ENCODE peak calls at places on chromosome 22, in five cellular contexts. One of them, this sample, is unnamed.

GRCh38 chr22:22073769-22074561 is 91.4 kb upstream of the TOP3B start:
- DNase-seq in mucosa of gallbladder: no peak
- DNase-seq in MM.1S: no peak
- DNase-seq in HFF-Myc: no peak
- DNase-seq in psoas muscle: no peak
- DNase-seq in this sample: no peak

GRCh38 chr22:38429460-38430128 is 25.4 kb downstream of the KCNJ4 start:
- DNase-seq in psoas muscle: no peak
- DNase-seq in MM.1S: no peak
- DNase-seq in mucosa of gallbladder: no peak
- DNase-seq in HFF-Myc: no peak
- DNase-seq in this sample: peak

GRCh38 chr22:48719978-48720661 is 1107.6 kb downstream of the BRD1 start:
- DNase-seq in MM.1S: no peak
- DNase-seq in mucosa of gallbladder: no peak
- DNase-seq in psoas muscle: no peak
- DNase-seq in HFF-Myc: no peak
- DNase-seq in this sample: no peak

GRCh38 chr22:27299181-27300085 is 502.1 kb downstream of the MN1 start:
- DNase-seq in psoas muscle: no peak
- DNase-seq in mucosa of gallbladder: no peak
- DNase-seq in HFF-Myc: no peak
- DNase-seq in MM.1S: no peak
- DNase-seq in this sample: no peak

GRCh38 chr22:23576681-23577080 is 3.4 kb downstream of the IGLL1 start:
- DNase-seq in psoas muscle: no peak
- DNase-seq in mucosa of gallbladder: no peak
- DNase-seq in HFF-Myc: no peak
- DNase-seq in MM.1S: no peak
- DNase-seq in this sample: no peak

GRCh38 chr22:25930710-25931353 is 188.8 kb downstream of the MYO18B start:
- DNase-seq in psoas muscle: no peak
- DNase-seq in MM.1S: no peak
- DNase-seq in mucosa of gallbladder: no peak
- DNase-seq in HFF-Myc: no peak
- DNase-seq in this sample: no peak

GRCh38 chr22:36900880-36901279 is 12.5 kb upstream of the CSF2RB start:
- DNase-seq in psoas muscle: no peak
- DNase-seq in mucosa of gallbladder: no peak
- DNase-seq in HFF-Myc: no peak
- DNase-seq in MM.1S: no peak
- DNase-seq in this sample: no peak

GRCh38 chr22:38202437-38203089 is 769 bp downstream of the MAFF start:
- DNase-seq in MM.1S: peak
- DNase-seq in psoas muscle: peak
- DNase-seq in mucosa of gallbladder: peak
- DNase-seq in HFF-Myc: no peak
- DNase-seq in this sample: peak

GRCh38 chr22:37484115-37485005 is 1.8 kb downstream of the MFNG start:
- DNase-seq in mucosa of gallbladder: peak
- DNase-seq in HFF-Myc: no peak
- DNase-seq in MM.1S: peak
- DNase-seq in psoas muscle: peak
- DNase-seq in this sample: no peak

GRCh38 chr22:40036591-40037225 is 42.0 kb downstream of the FAM83F start:
- DNase-seq in mucosa of gallbladder: peak
- DNase-seq in psoas muscle: peak
- DNase-seq in HFF-Myc: peak
- DNase-seq in MM.1S: peak
- DNase-seq in this sample: peak

GRCh38 chr22:42648368-42649260 is 578 bp downstream of the CYB5R3 start:
- DNase-seq in psoas muscle: peak
- DNase-seq in mucosa of gallbladder: peak
- DNase-seq in HFF-Myc: no peak
- DNase-seq in MM.1S: peak
- DNase-seq in this sample: peak

GRCh38 chr22:48417143-48418070 is 1410.3 kb downstream of the BRD1 start:
- DNase-seq in HFF-Myc: no peak
- DNase-seq in MM.1S: no peak
- DNase-seq in psoas muscle: no peak
- DNase-seq in mucosa of gallbladder: no peak
- DNase-seq in this sample: no peak

GRCh38 chr22:46030241-46030880 is 53.4 kb upstream of the WNT7B start:
- DNase-seq in HFF-Myc: no peak
- DNase-seq in MM.1S: no peak
- DNase-seq in psoas muscle: no peak
- DNase-seq in mucosa of gallbladder: no peak
- DNase-seq in this sample: no peak

GRCh38 chr22:36304429-36304828 is 51.5 kb downstream of the APOL1 start:
- DNase-seq in MM.1S: no peak
- DNase-seq in psoas muscle: no peak
- DNase-seq in HFF-Myc: no peak
- DNase-seq in mucosa of gallbladder: no peak
- DNase-seq in this sample: no peak

GRCh38 chr22:44879301-44879680 is 126.9 kb downstream of the ARHGAP8 start:
- DNase-seq in psoas muscle: no peak
- DNase-seq in MM.1S: no peak
- DNase-seq in HFF-Myc: no peak
- DNase-seq in mucosa of gallbladder: no peak
- DNase-seq in this sample: no peak

GRCh38 chr22:24841261-24841660 is 35.2 kb downstream of the SGSM1 start:
- DNase-seq in HFF-Myc: no peak
- DNase-seq in MM.1S: no peak
- DNase-seq in psoas muscle: no peak
- DNase-seq in mucosa of gallbladder: no peak
- DNase-seq in this sample: no peak

GRCh38 chr22:45892681-45893461 is 84.1 kb downstream of the WNT7B start:
- DNase-seq in psoas muscle: peak
- DNase-seq in HFF-Myc: no peak
- DNase-seq in mucosa of gallbladder: no peak
- DNase-seq in MM.1S: no peak
- DNase-seq in this sample: no peak